ENCODE peak calls at places on chromosome 20, in nine cellular contexts. P is breast epithelium, O is Peyer's patch, K is right lobe of liver, C is A549, Y is coronary artery, W is upper lobe of right lung, X is stomach, A is PC-3. V is an unnamed sample.

GRCh38 chr20:53662595-53662994 is 69.0 kb upstream of the ZNF217 start:
- DNase-seq in P (no peak), O (no peak), K (no peak), C (no peak), Y (no peak), W (no peak), X (no peak), A (no peak), V (no peak)

GRCh38 chr20:22700387-22700786 is 116.0 kb upstream of the FOXA2 start:
- DNase-seq in P (peak), O (no peak), K (no peak), C (no peak), Y (no peak), W (no peak), X (no peak), A (peak), V (no peak)

GRCh38 chr20:48720256-48721020 is 107.4 kb downstream of the PREX1 start:
- DNase-seq in P (no peak), O (no peak), K (no peak), C (no peak), Y (peak), W (no peak), X (no peak), A (no peak), V (no peak)

GRCh38 chr20:55269913-55270312 is 735.4 kb downstream of the CBLN4 start:
- DNase-seq in P (no peak), O (no peak), K (no peak), C (no peak), Y (no peak), W (no peak), X (no peak), A (no peak), V (peak)

GRCh38 chr20:53785320-53785719 is 191.7 kb upstream of the ZNF217 start:
- DNase-seq in P (no peak), O (no peak), K (no peak), C (no peak), Y (no peak), W (no peak), X (no peak), A (peak), V (no peak)

GRCh38 chr20:991850-992249 is 10.3 kb downstream of the RSPO4 start:
- DNase-seq in P (no peak), O (no peak), K (no peak), C (no peak), Y (no peak), W (no peak), X (no peak), A (no peak), V (no peak)

GRCh38 chr20:37575884-37576283 is 48.2 kb upstream of the BLCAP start:
- DNase-seq in P (no peak), O (no peak), K (peak), C (no peak), Y (peak), W (no peak), X (no peak), A (no peak), V (no peak)

GRCh38 chr20:58817748-58818147 is 33.0 kb downstream of the GNAS-AS1 start:
- DNase-seq in P (no peak), O (no peak), K (no peak), C (no peak), Y (no peak), W (no peak), X (no peak), A (no peak), V (no peak)

GRCh38 chr20:57837208-57838035 is 127.6 kb upstream of the PMEPA1 start:
- DNase-seq in P (no peak), O (no peak), K (no peak), C (no peak), Y (no peak), W (no peak), X (no peak), A (no peak), V (no peak)

GRCh38 chr20:14384411-14384810 is 47.0 kb upstream of the FLRT3 start:
- DNase-seq in P (no peak), O (no peak), K (no peak), C (no peak), Y (no peak), W (no peak), X (no peak), A (peak), V (no peak)

GRCh38 chr20:11195899-11196558 is 522.2 kb upstream of the JAG1 start:
- DNase-seq in P (no peak), O (no peak), K (no peak), C (peak), Y (no peak), W (no peak), X (no peak), A (peak), V (peak)

GRCh38 chr20:36885355-36885754 is 9.4 kb downstream of the TLDC2 start:
- DNase-seq in P (no peak), O (no peak), K (no peak), C (peak), Y (no peak), W (no peak), X (no peak), A (peak), V (no peak)

GRCh38 chr20:60035486-60035885 is 77.3 kb downstream of the CDH26 start:
- DNase-seq in P (no peak), O (no peak), K (no peak), C (no peak), Y (no peak), W (no peak), X (no peak), A (no peak), V (no peak)

GRCh38 chr20:62234346-62234745 is 4.0 kb upstream of the OSBPL2 start:
- DNase-seq in P (no peak), O (no peak), K (no peak), C (no peak), Y (no peak), W (peak), X (peak), A (no peak), V (no peak)

GRCh38 chr20:53859684-53860083 is 210.7 kb downstream of the BCAS1 start:
- DNase-seq in P (peak), O (no peak), K (no peak), C (no peak), Y (no peak), W (no peak), X (no peak), A (no peak), V (peak)

GRCh38 chr20:47719211-47719610 is 66.1 kb downstream of the SULF2 start:
- DNase-seq in P (no peak), O (no peak), K (no peak), C (no peak), Y (no peak), W (no peak), X (no peak), A (no peak), V (no peak)

GRCh38 chr20:63005862-63006564 is 751 bp downstream of the BHLHE23 start:
- DNase-seq in P (no peak), O (no peak), K (no peak), C (no peak), Y (no peak), W (no peak), X (no peak), A (no peak), V (peak)

GRCh38 chr20:18400460-18400859 is 66.4 kb downstream of the DZANK1 start:
- DNase-seq in P (no peak), O (no peak), K (no peak), C (no peak), Y (no peak), W (no peak), X (no peak), A (no peak), V (no peak)

GRCh38 chr20:23254034-23254433 is 96.6 kb upstream of the NXT1 start:
- DNase-seq in P (no peak), O (no peak), K (no peak), C (no peak), Y (peak), W (no peak), X (no peak), A (no peak), V (no peak)

GRCh38 chr20:8527998-8528397 is 395.9 kb downstream of the PLCB1 start:
- DNase-seq in P (no peak), O (no peak), K (no peak), C (no peak), Y (no peak), W (no peak), X (no peak), A (peak), V (peak)

GRCh38 chr20:59807909-59808728 is 125.3 kb downstream of the SYCP2 start:
- DNase-seq in P (no peak), O (no peak), K (peak), C (no peak), Y (peak), W (no peak), X (peak), A (no peak), V (no peak)

GRCh38 chr20:57616143-57616951 is 3.9 kb downstream of the ZBP1 start:
- DNase-seq in P (no peak), O (peak), K (no peak), C (no peak), Y (peak), W (no peak), X (no peak), A (no peak), V (no peak)

GRCh38 chr20:37229300-37229699 is 32.3 kb downstream of the GHRH start:
- DNase-seq in P (no peak), O (no peak), K (no peak), C (no peak), Y (no peak), W (no peak), X (no peak), A (no peak), V (no peak)

GRCh38 chr20:56439784-56440291 is 27.8 kb downstream of the CASS4 start:
- DNase-seq in P (peak), O (no peak), K (no peak), C (no peak), Y (no peak), W (no peak), X (peak), A (no peak), V (peak)

GRCh38 chr20:768426-768978 is at the start of gene SLC52A3:
- DNase-seq in P (peak), O (no peak), K (no peak), C (peak), Y (no peak), W (peak), X (peak), A (peak), V (no peak)

GRCh38 chr20:52031574-52032303 is 159.8 kb downstream of the ZFP64 start:
- DNase-seq in P (no peak), O (no peak), K (no peak), C (no peak), Y (no peak), W (no peak), X (no peak), A (peak), V (peak)
- H3K4me3 ChIP-seq in P (no peak), O (no peak), K (no peak), C (no peak), Y (peak), W (no peak), X (no peak), A (no peak), V (no peak)

DNA sequence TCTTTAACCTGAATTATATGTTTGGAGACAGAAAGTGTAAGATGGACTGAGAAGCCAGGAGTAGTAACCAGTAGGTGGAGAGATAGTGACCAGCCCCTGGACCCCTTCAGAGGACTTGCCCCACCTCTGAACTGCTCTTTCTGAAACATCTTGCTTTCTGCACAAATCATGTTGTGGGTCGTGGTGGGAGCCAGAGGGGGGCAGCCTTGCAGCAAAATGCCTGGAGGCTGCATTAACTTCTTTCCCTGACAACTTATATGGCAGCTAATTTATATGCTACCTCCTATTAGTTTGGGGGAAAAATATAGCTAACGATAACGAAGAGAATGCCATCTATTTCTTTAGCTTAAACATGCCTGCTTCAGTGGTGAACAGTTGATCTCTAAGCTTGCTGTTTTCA is 859.8 kb downstream of the MAFB start:
- DNase-seq in P (no peak), O (no peak), K (no peak), C (no peak), Y (no peak), W (no peak), X (no peak), A (no peak), V (peak)
- TF ChIP-seq CTCF in P (no peak), O (no peak), K (no peak), C (no peak), Y (no peak), W (peak), X (no peak), A (no peak), V (peak)

DNA sequence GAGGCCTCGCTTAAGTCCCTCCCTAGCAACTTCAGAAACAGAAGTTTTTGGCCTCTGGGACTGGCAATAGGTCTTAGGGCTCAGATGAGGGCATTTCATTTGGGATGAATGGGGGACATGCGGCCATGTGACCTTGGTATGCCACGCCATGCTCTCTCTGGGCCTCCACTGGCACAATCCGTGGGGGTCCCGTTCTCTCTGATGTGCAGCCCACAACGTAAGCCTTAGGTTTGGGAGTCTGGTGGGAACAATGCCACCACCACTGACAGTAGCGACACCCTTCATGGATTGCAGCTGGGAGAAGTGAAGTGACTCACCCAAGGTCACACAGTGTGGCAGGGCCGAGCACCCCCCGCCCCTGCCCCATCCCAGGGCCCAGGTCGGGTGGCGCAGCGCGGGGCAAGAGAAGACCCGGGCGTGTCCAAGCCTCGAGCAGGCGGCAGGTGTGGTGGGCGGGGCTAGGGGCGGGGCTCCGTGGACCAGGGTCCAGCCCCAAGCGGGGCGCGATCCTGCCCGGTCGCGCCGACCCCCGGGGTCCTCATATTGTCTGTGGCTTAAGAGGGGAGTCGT is 864 bp upstream of the CEBPB start:
- DNase-seq in P (peak), O (peak), K (peak), C (no peak), Y (peak), W (peak), X (peak), A (peak), V (no peak)
- H3K4me3 ChIP-seq in P (peak), O (peak), K (peak), C (peak), Y (peak), W (peak), X (peak), A (peak), V (no peak)

GRCh38 chr20:4092136-4092479 is 76.8 kb upstream of the RNF24 start:
- DNase-seq in P (peak), O (no peak), K (no peak), C (no peak), Y (no peak), W (no peak), X (no peak), A (no peak), V (no peak)
- TF ChIP-seq CTCF in P (no peak), O (no peak), K (no peak), C (no peak), Y (no peak), W (no peak), X (no peak), A (no peak), V (no peak)

DNA sequence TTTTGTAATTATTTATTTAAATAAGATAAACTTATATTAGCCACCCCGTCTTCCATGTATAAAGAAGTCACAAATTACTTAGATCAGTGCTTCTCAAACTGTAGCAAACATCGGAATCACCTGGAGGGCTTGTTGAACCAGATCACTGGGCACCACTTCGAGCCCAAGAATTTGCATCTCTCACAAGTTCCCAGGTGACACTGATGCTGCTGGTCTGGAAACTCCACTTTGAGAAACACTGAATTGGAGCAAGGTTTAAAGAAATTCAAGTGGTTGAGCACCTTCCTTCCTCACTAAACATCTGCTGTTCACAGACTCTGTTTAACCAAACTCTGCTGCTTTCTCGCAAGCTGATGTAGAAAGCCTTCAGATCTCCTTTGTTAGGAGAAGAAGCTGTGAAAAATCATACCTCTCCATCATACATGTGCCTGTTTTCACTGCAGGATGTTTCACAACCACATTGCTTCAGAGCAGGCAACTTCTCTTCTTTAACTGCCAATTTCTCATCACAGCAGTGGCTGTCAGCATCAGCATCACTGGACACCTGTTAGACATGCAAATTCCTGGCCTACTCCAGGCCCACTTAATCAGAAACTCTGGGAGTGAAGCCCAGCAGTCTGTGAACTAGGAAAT is 87.5 kb upstream of the TOP1 start:
- DNase-seq in P (no peak), O (no peak), K (no peak), C (no peak), Y (no peak), W (no peak), X (no peak), A (no peak), V (no peak)
- H3K4me3 ChIP-seq in P (no peak), O (no peak), K (no peak), C (no peak), Y (no peak), W (no peak), X (no peak), A (no peak), V (no peak)

DNA sequence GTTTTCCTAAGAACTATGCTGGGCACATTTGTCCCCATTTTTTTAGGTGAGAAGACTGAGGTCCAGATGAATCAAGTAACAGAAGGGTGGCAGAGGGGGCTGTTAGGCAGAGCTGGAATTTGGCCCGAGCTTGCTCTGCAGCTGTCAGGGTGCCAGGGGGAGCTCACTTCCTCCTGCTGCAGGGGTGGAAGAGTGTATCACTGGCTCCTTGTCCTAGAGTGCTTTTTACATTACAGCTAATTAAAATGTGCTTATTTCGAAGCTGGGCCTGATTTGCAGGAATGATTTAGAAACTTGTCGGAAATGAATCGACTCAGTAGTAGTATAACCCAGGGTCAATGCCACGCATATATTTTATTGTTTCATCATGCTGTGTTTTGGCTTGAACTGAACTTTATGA is 11.1 kb downstream of the TOX2 start:
- DNase-seq in P (no peak), O (no peak), K (no peak), C (no peak), Y (no peak), W (peak), X (no peak), A (peak), V (peak)
- TF ChIP-seq CTCF in P (no peak), O (peak), K (peak), C (peak), Y (no peak), W (no peak), X (no peak), A (peak), V (peak)

GRCh38 chr20:45836841-45837240 is 3.2 kb downstream of the SNX21 start:
- DNase-seq in P (no peak), O (no peak), K (no peak), C (no peak), Y (no peak), W (no peak), X (no peak), A (no peak), V (peak)
- H3K4me3 ChIP-seq in P (peak), O (no peak), K (no peak), C (no peak), Y (peak), W (no peak), X (no peak), A (no peak), V (peak)

DNA sequence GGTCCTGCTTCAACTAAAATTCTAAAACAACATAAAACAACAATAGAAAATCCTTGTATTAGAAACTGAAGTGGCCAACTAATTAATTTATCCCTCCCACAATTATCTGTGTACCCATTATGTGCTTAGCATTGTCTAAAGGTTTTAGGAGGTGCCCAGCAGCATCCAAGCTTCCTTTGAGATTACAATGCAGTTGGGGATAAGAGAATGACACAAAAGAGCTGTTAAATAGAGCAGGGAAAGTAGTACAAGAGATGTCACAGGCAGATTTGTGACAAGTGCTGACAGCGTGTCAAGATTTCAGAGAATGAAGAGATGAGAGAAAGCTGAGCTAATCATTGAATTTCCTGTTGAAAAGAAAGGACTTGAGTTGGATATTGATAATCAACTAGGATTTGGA is 204.8 kb downstream of the OTOR start:
- DNase-seq in P (no peak), O (no peak), K (no peak), C (no peak), Y (no peak), W (no peak), X (no peak), A (no peak), V (no peak)
- TF ChIP-seq CTCF in P (no peak), O (no peak), K (no peak), C (no peak), Y (no peak), W (no peak), X (no peak), A (no peak), V (no peak)